ENCODE peak calls at places on chromosomes 3 and 15, in seven cellular contexts. S, H, I, O, Z, D and V are unnamed samples.

GRCh38 chr3:186582541-186582940 is 12.0 kb downstream of the DNAJB11 start:
- DNase-seq in S (no peak), H (no peak), I (no peak), O (no peak), Z (no peak), D (no peak), V (no peak)

GRCh38 chr15:45790325-45790943 is 155.6 kb downstream of the SQOR start:
- DNase-seq in S (peak), H (no peak), I (peak), O (peak), Z (no peak), D (no peak), V (peak)

GRCh38 chr3:176939022-176939817 is 258.1 kb downstream of the TBL1XR1 start:
- DNase-seq in S (peak), H (peak), I (peak), O (peak), Z (peak), D (no peak), V (peak)

GRCh38 chr15:47185222-47185800 is 532.0 kb upstream of the SEMA6D start:
- DNase-seq in S (peak), H (no peak), I (no peak), O (no peak), Z (no peak), D (no peak), V (no peak)

GRCh38 chr3:127426444-127427168 is 138.8 kb upstream of the PRR20G start:
- DNase-seq in S (no peak), H (no peak), I (no peak), O (no peak), Z (no peak), D (peak), V (no peak)

GRCh38 chr3:30604566-30604965 is 1.8 kb upstream of the TGFBR2 start:
- DNase-seq in S (no peak), H (no peak), I (no peak), O (no peak), Z (no peak), D (no peak), V (no peak)

GRCh38 chr15:83449928-83450501 is 2.9 kb downstream of the SH3GL3 start:
- DNase-seq in S (peak), H (no peak), I (peak), O (no peak), Z (no peak), D (no peak), V (peak)

GRCh38 chr3:182816181-182816580 is 22.9 kb downstream of the ATP11B start:
- DNase-seq in S (no peak), H (no peak), I (no peak), O (no peak), Z (no peak), D (no peak), V (no peak)

GRCh38 chr15:57947781-57948180 is 117.7 kb downstream of the ALDH1A2 start:
- DNase-seq in S (peak), H (no peak), I (peak), O (no peak), Z (no peak), D (no peak), V (no peak)

GRCh38 chr3:194711913-194712312 is 26.2 kb downstream of the FAM43A start:
- DNase-seq in S (peak), H (no peak), I (peak), O (no peak), Z (peak), D (no peak), V (peak)

GRCh38 chr3:112813723-112814171 is 32.9 kb downstream of the CD200R1L start:
- DNase-seq in S (peak), H (no peak), I (peak), O (no peak), Z (no peak), D (no peak), V (peak)

GRCh38 chr15:41417418-41417811 is 520 bp downstream of the RTF1 start:
- DNase-seq in S (peak), H (no peak), I (peak), O (peak), Z (no peak), D (no peak), V (peak)

GRCh38 chr3:77055841-77056341 is 16.0 kb downstream of the ROBO2 start:
- DNase-seq in S (no peak), H (no peak), I (no peak), O (no peak), Z (no peak), D (no peak), V (no peak)

GRCh38 chr3:22319446-22319845 is 568.4 kb upstream of the ZNF385D start:
- DNase-seq in S (peak), H (no peak), I (no peak), O (no peak), Z (no peak), D (no peak), V (no peak)

GRCh38 chr3:9251055-9251786 is 1.8 kb upstream of the SRGAP3 start:
- DNase-seq in S (no peak), H (no peak), I (no peak), O (no peak), Z (no peak), D (no peak), V (no peak)

GRCh38 chr3:32398531-32398930 is 6.9 kb downstream of the CMTM7 start:
- DNase-seq in S (peak), H (no peak), I (peak), O (no peak), Z (no peak), D (no peak), V (no peak)